ENCODE peak calls at places on chromosomes 4 and X, in ten cellular contexts. R is left ventricle myocardium inferior; G is CD8-positive, alpha-beta memory T cell; D is heart left ventricle; Q is right atrium auricular region; C is heart right ventricle; I is lower lobe of right lung; L is GM23248; J is CD8-positive, alpha-beta T cell; B is lung. S is an unnamed sample.

GRCh38 chr4:32858971-32859370 is 2138.8 kb downstream of the PCDH7 start:
- DNase-seq in R (no peak), G (no peak), D (no peak), Q (no peak), C (no peak), I (no peak), L (peak; percentile 83), J (no peak), B (no peak), S (no peak)

GRCh38 chrX:39676434-39676833 is 421.3 kb downstream of the BCOR start:
- DNase-seq in R (no peak), G (no peak), D (no peak), Q (no peak), C (no peak), I (no peak), L (no peak), J (no peak), B (no peak), S (no peak)

GRCh38 chr4:156999175-156999517 is 27.5 kb upstream of the PDGFC start:
- DNase-seq in R (no peak), G (no peak), D (no peak), Q (no peak), C (no peak), I (no peak), L (peak; percentile 88), J (no peak), B (peak; percentile 77), S (peak; percentile 62)

GRCh38 chr4:98567611-98568010 is 90.8 kb downstream of the TSPAN5 start:
- DNase-seq in R (no peak), G (no peak), D (no peak), Q (no peak), C (no peak), I (no peak), L (no peak), J (no peak), B (no peak), S (no peak)

GRCh38 chr4:89307446-89308160 is at the start of gene GPRIN3:
- DNase-seq in R (peak; percentile 49), G (peak; percentile 57), D (peak; percentile 84), Q (no peak), C (peak; percentile 73), I (peak; percentile 85), L (peak; percentile 70), J (peak; percentile 78), B (peak; percentile 50), S (peak; percentile 42)

GRCh38 chr4:72918362-72918761 is 151.2 kb downstream of the COX18 start:
- DNase-seq in R (no peak), G (no peak), D (no peak), Q (no peak), C (no peak), I (no peak), L (no peak), J (no peak), B (no peak), S (no peak)

GRCh38 chr4:114257516-114257915 is 278.1 kb upstream of the ARSJ start:
- DNase-seq in R (no peak), G (no peak), D (no peak), Q (no peak), C (no peak), I (no peak), L (peak; percentile 80), J (no peak), B (no peak), S (no peak)

GRCh38 chrX:155246748-155247147 is 17.5 kb downstream of the RAB39B start:
- DNase-seq in R (no peak), G (no peak), D (no peak), Q (no peak), C (no peak), I (no peak), L (no peak), J (no peak), B (no peak), S (no peak)

GRCh38 chr4:70703695-70704332 is 15.5 kb downstream of the UTP3 start:
- DNase-seq in R (no peak), G (no peak), D (no peak), Q (no peak), C (no peak), I (no peak), L (peak; percentile 80), J (no peak), B (no peak), S (no peak)

GRCh38 chr4:4430492-4431195 is 43.7 kb downstream of the NSG1 start:
- DNase-seq in R (no peak), G (peak; percentile 35), D (no peak), Q (no peak), C (no peak), I (no peak), L (peak; percentile 98), J (peak; percentile 71), B (no peak), S (no peak)

GRCh38 chrX:74422576-74423288 is 1.4 kb downstream of the SLC16A2 start:
- DNase-seq in R (peak; percentile 64), G (no peak), D (peak; percentile 79), Q (peak; percentile 70), C (peak; percentile 68), I (peak; percentile 52), L (peak; percentile 80), J (peak; percentile 49), B (peak; percentile 39), S (peak; percentile 47)

GRCh38 chrX:57929373-57929772 is 19.1 kb upstream of the ZXDA start:
- DNase-seq in R (no peak), G (no peak), D (no peak), Q (no peak), C (no peak), I (no peak), L (peak; percentile 45), J (no peak), B (no peak), S (no peak)

GRCh38 chr4:56158483-56158882 is 209.7 kb downstream of the CEP135 start:
- DNase-seq in R (no peak), G (no peak), D (no peak), Q (no peak), C (no peak), I (no peak), L (no peak), J (no peak), B (no peak), S (no peak)

GRCh38 chr4:108700358-108700757 is 50.0 kb downstream of the OSTC start:
- DNase-seq in R (no peak), G (no peak), D (no peak), Q (no peak), C (no peak), I (no peak), L (peak; percentile 45), J (no peak), B (no peak), S (no peak)

GRCh38 chr4:107292979-107293378 is 256.9 kb upstream of the DKK2 start:
- DNase-seq in R (no peak), G (no peak), D (no peak), Q (no peak), C (no peak), I (no peak), L (no peak), J (no peak), B (no peak), S (no peak)

GRCh38 chr4:8170341-8170740 is 11.7 kb upstream of the ABLIM2 start:
- DNase-seq in R (no peak), G (no peak), D (no peak), Q (no peak), C (no peak), I (no peak), L (no peak), J (no peak), B (no peak), S (no peak)

GRCh38 chr4:189048119-189048518 is 892.6 kb upstream of the FRG1 start:
- DNase-seq in R (no peak), G (no peak), D (no peak), Q (no peak), C (no peak), I (no peak), L (peak; percentile 3), J (no peak), B (no peak), S (no peak)

GRCh38 chr4:189049682-189050081 is 891.0 kb upstream of the FRG1 start:
- DNase-seq in R (no peak), G (no peak), D (no peak), Q (no peak), C (no peak), I (no peak), L (no peak), J (no peak), B (no peak), S (no peak)

DNA sequence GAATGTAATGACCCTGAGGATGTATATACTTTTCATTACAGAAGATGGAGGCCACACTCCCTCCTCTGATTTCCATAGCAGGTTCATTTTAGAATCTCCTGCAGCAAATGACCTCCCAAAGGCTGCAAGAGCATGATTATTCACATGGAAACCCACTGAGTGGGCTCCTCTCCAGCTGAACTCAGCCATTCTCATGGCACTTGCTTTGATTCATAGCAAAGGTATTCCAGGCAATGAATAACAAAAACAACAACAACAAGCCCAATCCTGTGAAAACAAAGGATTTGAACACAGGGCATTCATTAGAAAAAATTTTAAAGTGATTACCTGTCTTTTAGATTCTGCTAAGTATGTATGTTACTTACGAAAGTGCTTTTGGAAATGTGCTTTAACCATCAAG is 894.0 kb upstream of the FRG1 start:
- DNase-seq in R (no peak), G (no peak), D (no peak), Q (no peak), C (no peak), I (no peak), L (peak; percentile 4), J (no peak), B (no peak), S (no peak)
- H3K4me1 ChIP-seq in R (no peaks in the 10 kb centered on the region), G (no peaks in the 10 kb centered on the region), D (no peaks in the 10 kb centered on the region), Q (no peaks in the 10 kb centered on the region), C (peaks cover 4% of the 10 kb centered on the region), I (no peaks in the 10 kb centered on the region), L (no peaks in the 10 kb centered on the region), J (no peaks in the 10 kb centered on the region), B (no peaks in the 10 kb centered on the region), S (no peaks in the 10 kb centered on the region)

GRCh38 chr4:86421461-86421860 is 61.6 kb upstream of the MAPK10 start:
- DNase-seq in R (no peak), G (no peak), D (no peak), Q (no peak), C (no peak), I (no peak), L (no peak), J (no peak), B (no peak), S (no peak)
- H3K4me1 ChIP-seq in R (no peaks in the 10 kb centered on the region), G (no peaks in the 10 kb centered on the region), D (no peaks in the 10 kb centered on the region), Q (no peaks in the 10 kb centered on the region), C (no peaks in the 10 kb centered on the region), I (no peaks in the 10 kb centered on the region), L (no peaks in the 10 kb centered on the region), J (no peaks in the 10 kb centered on the region), B (no peaks in the 10 kb centered on the region), S (no peaks in the 10 kb centered on the region)

GRCh38 chrX:150692296-150692695 is 900 bp upstream of the MTMR1 start:
- DNase-seq in R (no peak), G (no peak), D (no peak), Q (no peak), C (no peak), I (no peak), L (no peak), J (no peak), B (no peak), S (no peak)
- H3K4me1 ChIP-seq in R (no peaks in the 10 kb centered on the region), G (peaks cover 71% of the 10 kb centered on the region), D (no peaks in the 10 kb centered on the region), Q (no peaks in the 10 kb centered on the region), C (peaks cover 6% of the 10 kb centered on the region), I (peaks cover 10% of the 10 kb centered on the region), L (peaks cover 22% of the 10 kb centered on the region), J (peaks cover 59% of the 10 kb centered on the region), B (no peaks in the 10 kb centered on the region), S (peaks cover 30% of the 10 kb centered on the region)

DNA sequence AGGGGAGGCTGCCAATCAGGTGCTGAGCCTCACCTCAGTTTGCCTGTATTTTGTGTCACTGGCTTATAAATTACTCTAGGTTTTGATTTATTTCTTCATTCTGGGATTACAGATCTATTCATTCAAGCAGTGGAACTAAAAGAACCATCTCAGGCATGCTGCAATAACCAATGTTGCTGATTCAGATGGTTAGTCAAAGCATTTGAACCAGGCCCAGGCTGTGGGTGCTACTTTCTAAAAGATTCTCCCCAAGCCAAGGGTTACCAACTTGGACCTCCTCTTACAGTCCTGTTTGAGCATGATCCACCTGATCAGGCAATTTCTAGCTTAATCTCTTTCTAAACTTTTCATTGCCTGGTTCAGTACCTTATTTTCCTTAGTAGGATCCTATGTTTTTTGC is 67.2 kb downstream of the TMEM131L start:
- DNase-seq in R (no peak), G (no peak), D (no peak), Q (no peak), C (no peak), I (no peak), L (peak; percentile 65), J (no peak), B (no peak), S (no peak)
- H3K4me1 ChIP-seq in R (peaks cover 82% of the 10 kb centered on the region), G (peaks cover 96% of the 10 kb centered on the region), D (peaks cover 40% of the 10 kb centered on the region), Q (peaks cover 60% of the 10 kb centered on the region), C (peaks cover 96% of the 10 kb centered on the region), I (peaks cover 58% of the 10 kb centered on the region), L (peaks cover 16% of the 10 kb centered on the region), J (peaks cover 97% of the 10 kb centered on the region), B (peaks cover 15% of the 10 kb centered on the region), S (no peaks in the 10 kb centered on the region)